ENCODE peak calls at places on chromosomes 7 and 10, in four cellular contexts. R, M, D and F are unnamed samples.

GRCh38 chr10:48444266-48444665 is 137.8 kb downstream of the MAPK8 start:
- DNase-seq in M (no peak), D (peak; percentile 51), R (peak; percentile 29), F (peak; percentile 54)

GRCh38 chr10:114044251-114045070 is 795 bp downstream of the ADRB1 start:
- DNase-seq in R (no peak), M (no peak), D (no peak), F (peak; percentile 49)

GRCh38 chr7:55369427-55369826 is 4.3 kb downstream of the LANCL2 start:
- DNase-seq in M (no peak), D (peak; percentile 95), R (no peak), F (no peak)

GRCh38 chr7:135074096-135074495 is 73.8 kb upstream of the TMEM140 start:
- DNase-seq in D (no peak), R (no peak), M (peak; percentile 23), F (no peak)

GRCh38 chr7:99525713-99526440 is 21.4 kb downstream of the ZKSCAN5 start:
- DNase-seq in R (no peak), M (peak; percentile 36), D (no peak), F (no peak)

GRCh38 chr7:116706668-116707126 is 34.7 kb downstream of the MET start:
- DNase-seq in R (no peak), D (no peak), M (no peak), F (no peak)

GRCh38 chr7:84364708-84365107 is 170.1 kb upstream of the SEMA3A start:
- DNase-seq in M (no peak), R (no peak), D (peak; percentile 57), F (no peak)

GRCh38 chr10:34235164-34235832 is 579.8 kb downstream of the PARD3 start:
- DNase-seq in M (no peak), R (no peak), D (peak; percentile 83), F (no peak)

GRCh38 chr7:29636009-29636351 is 72.3 kb downstream of the PRR15 start:
- DNase-seq in D (no peak), M (no peak), R (no peak), F (no peak)

GRCh38 chr7:80428161-80429054 is 83.5 kb downstream of the GNAT3 start:
- DNase-seq in M (peak; percentile 79), D (peak; percentile 79), R (peak; percentile 12), F (peak; percentile 41)

GRCh38 chr7:137423321-137423720 is 79.8 kb upstream of the PTN start:
- DNase-seq in M (no peak), D (peak; percentile 86), R (no peak), F (no peak)

GRCh38 chr7:157397751-157398691 is 61.2 kb downstream of the DNAJB6 start:
- DNase-seq in D (peak; percentile 81), M (peak; percentile 87), R (peak; percentile 27), F (peak; percentile 72)

GRCh38 chr10:14389981-14390590 is 59.4 kb upstream of the FRMD4A start:
- DNase-seq in M (no peak), R (no peak), D (no peak), F (no peak)

GRCh38 chr7:29482056-29482455 is 81.6 kb upstream of the PRR15 start:
- DNase-seq in D (no peak), M (no peak), R (no peak), F (no peak)

GRCh38 chr7:98872328-98872924 is 2.6 kb upstream of the TMEM130 start:
- DNase-seq in R (no peak), D (no peak), M (peak; percentile 47), F (no peak)

GRCh38 chr10:29648114-29648982 is 13.6 kb upstream of the SVIL start:
- DNase-seq in D (peak; percentile 38), M (no peak), R (no peak), F (no peak)

GRCh38 chr10:15787426-15787825 is 67.7 kb upstream of the ITGA8 start:
- DNase-seq in R (no peak), M (no peak), D (no peak), F (no peak)

GRCh38 chr10:58475322-58476277 is 37.1 kb upstream of the BICC1 start:
- DNase-seq in D (peak; percentile 67), M (no peak), R (no peak), F (no peak)

GRCh38 chr7:35255909-35256876 is 2.3 kb upstream of the TBX20 start:
- DNase-seq in R (no peak), D (no peak), M (no peak), F (peak; percentile 65)
- H3K27me3 ChIP-seq in R (peaks cover 100% of the 10 kb centered on the region), D (peaks cover 90% of the 10 kb centered on the region), M (peaks cover 84% of the 10 kb centered on the region), F (peaks cover 96% of the 10 kb centered on the region)

GRCh38 chr10:99329238-99329890 is at the start of gene CNNM1:
- DNase-seq in R (peak; percentile 20), M (peak; percentile 1), D (no peak), F (peak; percentile 72)
- H3K14ac ChIP-seq in R (peak within 1 kb of the TSS; percentile 71), M (no peak within 1 kb of the TSS), D (no peak within 1 kb of the TSS), F (peak within 1 kb of the TSS; percentile 78)

GRCh38 chr7:30922596-30922995 is 10.9 kb downstream of the AQP1 start:
- DNase-seq in M (no peak), D (no peak), R (no peak), F (peak; percentile 16)

GRCh38 chr7:30920021-30920583 is 8.4 kb downstream of the AQP1 start:
- DNase-seq in D (no peak), M (no peak), R (no peak), F (no peak)

GRCh38 chr7:30921951-30922401 is 10.3 kb downstream of the AQP1 start:
- DNase-seq in M (no peak), R (no peak), D (no peak), F (peak; percentile 17)

GRCh38 chr7:30921540-30921930 is 9.9 kb downstream of the AQP1 start:
- DNase-seq in M (no peak), D (no peak), R (no peak), F (peak; percentile 20)

GRCh38 chr7:30920584-30921539 is 9.2 kb downstream of the AQP1 start:
- DNase-seq in M (no peak), R (no peak), D (peak; percentile 49), F (peak; percentile 19)
- H2AFZ ChIP-seq in M (peak overlapping the region; percentile 6), R (no peak overlapping the region), D (peak overlapping the region; percentile 77), F (no peak overlapping the region)

GRCh38 chr10:97914837-97915211 is 65.2 kb downstream of the GOLGA7B start:
- DNase-seq in M (peak; percentile 81), R (peak; percentile 65), D (peak; percentile 37), F (peak; percentile 84)

GRCh38 chr10:97907830-97908229 is 58.2 kb downstream of the GOLGA7B start:
- DNase-seq in M (no peak), R (no peak), D (no peak), F (no peak)

GRCh38 chr10:97913554-97913953 is 63.9 kb downstream of the GOLGA7B start:
- DNase-seq in D (no peak), R (no peak), M (no peak), F (no peak)

GRCh38 chr10:97914171-97914836 is 64.7 kb downstream of the GOLGA7B start:
- DNase-seq in R (no peak), M (no peak), D (no peak), F (no peak)

GRCh38 chr10:97911217-97911616 is 61.6 kb downstream of the GOLGA7B start:
- DNase-seq in D (no peak), M (no peak), R (no peak), F (no peak)
- H3K27me3 ChIP-seq in D (peaks cover 31% of the 10 kb centered on the region), M (no peaks in the 10 kb centered on the region), R (peaks cover 54% of the 10 kb centered on the region), F (no peaks in the 10 kb centered on the region)